ENCODE peak calls at places on chromosomes 11 and 22, in seven cellular contexts. One of them, this sample, is unnamed.
A peak's percentile ranks its signal among the peaks of the same experiment; 100 is the strongest.

GRCh38 chr11:124467376-124468061 is 22.0 kb upstream of the OR8B8 start:
- DNase-seq in body of pancreas: no peak
- DNase-seq in gastrocnemius medialis: no peak
- DNase-seq in transverse colon: no peak
- DNase-seq in HCT116: no peak
- DNase-seq in A549: no peak
- DNase-seq in IMR-90: peak; percentile 2
- DNase-seq in this sample: no peak

GRCh38 chr11:73759520-73760065 is 1.3 kb downstream of the RAB6A start:
- DNase-seq in body of pancreas: no peak
- DNase-seq in gastrocnemius medialis: no peak
- DNase-seq in transverse colon: no peak
- DNase-seq in HCT116: no peak
- DNase-seq in A549: peak; percentile 26
- DNase-seq in IMR-90: peak; percentile 23
- DNase-seq in this sample: no peak

GRCh38 chr11:103091441-103091809 is 535 bp downstream of the DCUN1D5 start:
- DNase-seq in body of pancreas: peak; percentile 24
- DNase-seq in gastrocnemius medialis: peak; percentile 3
- DNase-seq in transverse colon: peak; percentile 35
- DNase-seq in HCT116: no peak
- DNase-seq in A549: peak; percentile 33
- DNase-seq in IMR-90: peak; percentile 41
- DNase-seq in this sample: peak; percentile 2

GRCh38 chr11:73866586-73866996 is 10.1 kb downstream of the COA4 start:
- DNase-seq in body of pancreas: no peak
- DNase-seq in gastrocnemius medialis: peak; percentile 9
- DNase-seq in transverse colon: peak; percentile 21
- DNase-seq in HCT116: peak; percentile 12
- DNase-seq in A549: peak; percentile 65
- DNase-seq in IMR-90: peak; percentile 93
- DNase-seq in this sample: peak; percentile 46

GRCh38 chr22:17734197-17734596 is 40.1 kb downstream of the BID start:
- DNase-seq in body of pancreas: no peak
- DNase-seq in gastrocnemius medialis: no peak
- DNase-seq in transverse colon: no peak
- DNase-seq in HCT116: no peak
- DNase-seq in A549: no peak
- DNase-seq in IMR-90: peak; percentile 87
- DNase-seq in this sample: no peak

GRCh38 chr11:66341502-66342126 is 3.3 kb downstream of the BRMS1 start:
- DNase-seq in body of pancreas: no peak
- DNase-seq in gastrocnemius medialis: no peak
- DNase-seq in transverse colon: no peak
- DNase-seq in HCT116: no peak
- DNase-seq in A549: no peak
- DNase-seq in IMR-90: no peak
- DNase-seq in this sample: no peak

GRCh38 chr11:126348806-126349582 is 6.5 kb upstream of the ST3GAL4 start:
- DNase-seq in body of pancreas: no peak
- DNase-seq in gastrocnemius medialis: no peak
- DNase-seq in transverse colon: no peak
- DNase-seq in HCT116: no peak
- DNase-seq in A549: no peak
- DNase-seq in IMR-90: peak; percentile 36
- DNase-seq in this sample: no peak

GRCh38 chr11:783581-784015 is 6.3 kb downstream of the CEND1 start:
- DNase-seq in body of pancreas: peak; percentile 91
- DNase-seq in gastrocnemius medialis: peak; percentile 90
- DNase-seq in transverse colon: peak; percentile 82
- DNase-seq in HCT116: peak; percentile 78
- DNase-seq in A549: peak; percentile 50
- DNase-seq in IMR-90: peak; percentile 96
- DNase-seq in this sample: no peak

GRCh38 chr22:29302681-29303465 is 3.6 kb upstream of the GAS2L1 start:
- DNase-seq in body of pancreas: peak; percentile 81
- DNase-seq in gastrocnemius medialis: no peak
- DNase-seq in transverse colon: no peak
- DNase-seq in HCT116: no peak
- DNase-seq in A549: no peak
- DNase-seq in IMR-90: no peak
- DNase-seq in this sample: no peak

GRCh38 chr22:19942886-19943664 is 1.5 kb upstream of the TXNRD2 start:
- DNase-seq in body of pancreas: peak; percentile 55
- DNase-seq in gastrocnemius medialis: peak; percentile 45
- DNase-seq in transverse colon: no peak
- DNase-seq in HCT116: no peak
- DNase-seq in A549: peak; percentile 51
- DNase-seq in IMR-90: peak; percentile 94
- DNase-seq in this sample: peak; percentile 44

GRCh38 chr22:50490531-50491308 is 4.1 kb downstream of the MIOX start:
- DNase-seq in body of pancreas: no peak
- DNase-seq in gastrocnemius medialis: no peak
- DNase-seq in transverse colon: no peak
- DNase-seq in HCT116: no peak
- DNase-seq in A549: no peak
- DNase-seq in IMR-90: no peak
- DNase-seq in this sample: no peak

GRCh38 chr11:86183694-86184093 is 60.9 kb upstream of the EED start:
- DNase-seq in body of pancreas: no peak
- DNase-seq in gastrocnemius medialis: no peak
- DNase-seq in transverse colon: no peak
- DNase-seq in HCT116: no peak
- DNase-seq in A549: no peak
- DNase-seq in IMR-90: peak; percentile 76
- DNase-seq in this sample: no peak

GRCh38 chr11:121236115-121237001 is 56.2 kb upstream of the SC5D start:
- DNase-seq in body of pancreas: no peak
- DNase-seq in gastrocnemius medialis: no peak
- DNase-seq in transverse colon: no peak
- DNase-seq in HCT116: no peak
- DNase-seq in A549: no peak
- DNase-seq in IMR-90: no peak
- DNase-seq in this sample: no peak

GRCh38 chr22:47628477-47629272 is 866.2 kb downstream of the TBC1D22A start:
- DNase-seq in body of pancreas: no peak
- DNase-seq in gastrocnemius medialis: no peak
- DNase-seq in transverse colon: no peak
- DNase-seq in HCT116: no peak
- DNase-seq in A549: no peak
- DNase-seq in IMR-90: no peak
- DNase-seq in this sample: no peak

GRCh38 chr11:68650801-68651200 is 33.5 kb upstream of the GAL start:
- DNase-seq in body of pancreas: no peak
- DNase-seq in gastrocnemius medialis: no peak
- DNase-seq in transverse colon: no peak
- DNase-seq in HCT116: no peak
- DNase-seq in A549: no peak
- DNase-seq in IMR-90: no peak
- DNase-seq in this sample: no peak

DNA sequence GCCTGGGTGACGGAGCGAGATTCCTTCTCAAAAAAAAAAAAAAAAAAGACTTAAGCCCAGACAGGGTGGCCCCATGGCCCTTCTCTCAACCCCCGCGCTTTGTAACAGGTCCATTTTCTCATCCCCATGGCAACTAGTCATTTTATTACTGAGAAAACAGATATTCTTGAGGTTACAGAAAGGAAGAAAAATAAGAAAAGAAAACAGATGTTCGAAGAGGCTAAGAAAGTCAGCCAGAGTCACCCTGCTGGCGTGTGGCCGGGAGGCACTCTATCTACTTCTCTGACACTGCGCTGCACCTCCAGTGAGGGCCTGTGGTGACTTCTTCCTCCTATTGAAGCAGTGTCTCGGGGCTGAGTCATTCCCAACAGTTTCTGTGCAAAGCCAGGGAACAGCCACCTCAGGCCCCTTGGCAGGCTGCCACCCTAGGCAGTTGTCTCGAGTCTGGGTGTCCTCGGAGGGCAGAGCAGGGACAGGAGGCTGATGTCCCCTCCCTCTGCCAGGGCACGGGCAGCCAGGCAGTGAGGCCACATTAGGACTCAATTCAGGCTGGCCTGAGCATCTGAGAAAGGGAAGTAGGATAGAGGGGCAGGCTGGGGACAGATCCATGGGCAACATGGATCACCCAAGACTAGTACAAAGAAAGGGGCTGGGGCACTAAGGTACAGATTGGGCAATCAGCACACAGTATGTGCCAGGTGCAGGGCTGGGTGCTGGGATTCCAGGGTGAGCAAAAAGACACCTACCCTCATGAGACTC is 16.4 kb upstream of the SYVN1 start:
- DNase-seq in body of pancreas: peak; percentile 98
- DNase-seq in gastrocnemius medialis: peak; percentile 94
- DNase-seq in transverse colon: peak; percentile 89
- DNase-seq in HCT116: peak; percentile 90
- DNase-seq in A549: peak; percentile 89
- DNase-seq in IMR-90: peak; percentile 86
- DNase-seq in this sample: peak; percentile 87
- TF ChIP-seq POLR2A in body of pancreas: peak; percentile 44
- TF ChIP-seq POLR2A in gastrocnemius medialis: no peak
- TF ChIP-seq POLR2A in transverse colon: peak; percentile 13
- TF ChIP-seq POLR2A in HCT116: peak; percentile 33
- TF ChIP-seq POLR2A in A549: peak; percentile 14
- TF ChIP-seq POLR2A in IMR-90: no peak
- TF ChIP-seq POLR2A in this sample: peak; percentile 28

DNA sequence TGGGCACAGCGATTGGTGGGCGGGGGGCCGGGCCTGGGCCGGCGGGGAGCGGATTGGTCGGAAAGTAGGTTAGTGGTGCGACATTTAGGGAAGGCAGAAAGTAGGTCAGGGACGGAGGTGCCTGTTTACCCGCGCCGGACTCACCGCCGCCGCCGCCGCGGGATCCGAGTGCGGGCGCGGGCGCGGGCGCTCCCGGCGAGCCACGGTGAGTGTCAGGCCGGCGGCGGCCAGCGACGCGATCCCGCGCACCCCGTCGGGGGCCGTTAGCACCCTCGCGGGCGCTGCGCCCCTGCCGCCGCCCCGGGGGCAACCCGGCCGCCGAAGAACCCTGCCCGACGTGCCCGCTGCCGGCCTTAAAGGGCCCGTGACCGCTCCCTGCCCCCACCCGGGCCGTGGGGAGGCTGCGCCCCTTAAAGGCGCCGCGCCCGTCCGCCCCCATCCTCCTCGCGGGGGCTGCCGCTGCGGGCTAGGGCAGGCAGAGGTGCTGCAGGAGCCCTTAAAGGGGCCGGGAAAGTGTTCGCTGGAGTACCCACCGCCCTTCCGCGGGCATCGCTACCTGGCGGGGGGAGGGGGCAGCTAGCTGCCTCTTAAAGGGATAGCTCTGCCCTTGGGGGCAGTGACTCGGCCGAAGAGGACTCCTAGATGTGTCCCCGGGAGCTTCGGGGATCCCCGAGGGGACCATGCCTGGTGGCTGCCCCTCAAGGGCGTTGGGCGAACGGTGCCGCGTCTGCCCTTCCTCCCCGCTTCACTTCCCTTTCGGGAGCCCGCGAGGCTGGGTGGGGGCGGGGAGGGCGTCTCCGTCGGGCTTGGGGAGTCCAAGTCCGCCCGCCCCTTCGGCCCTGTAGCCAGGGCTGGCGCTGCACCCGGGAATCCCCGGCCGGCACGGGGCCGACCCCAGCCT is at the start of gene BMAL1:
- DNase-seq in body of pancreas: peak; percentile 48
- DNase-seq in gastrocnemius medialis: peak; percentile 22
- DNase-seq in transverse colon: peak; percentile 69
- DNase-seq in HCT116: no peak
- DNase-seq in A549: no peak
- DNase-seq in IMR-90: no peak
- DNase-seq in this sample: peak; percentile 43
- TF ChIP-seq POLR2A in body of pancreas: no peak
- TF ChIP-seq POLR2A in gastrocnemius medialis: peak; percentile 93
- TF ChIP-seq POLR2A in transverse colon: no peak
- TF ChIP-seq POLR2A in HCT116: no peak
- TF ChIP-seq POLR2A in A549: peak; percentile 17
- TF ChIP-seq POLR2A in IMR-90: peak; percentile 51
- TF ChIP-seq POLR2A in this sample: peak; percentile 45

GRCh38 chr11:6319879-6320410 is 356 bp downstream of the CAVIN3 start:
- DNase-seq in body of pancreas: peak; percentile 89
- DNase-seq in gastrocnemius medialis: peak; percentile 85
- DNase-seq in transverse colon: peak; percentile 81
- DNase-seq in HCT116: peak; percentile 76
- DNase-seq in A549: peak; percentile 82
- DNase-seq in IMR-90: peak; percentile 91
- DNase-seq in this sample: no peak
- TF ChIP-seq POLR2A in body of pancreas: peak; percentile 67
- TF ChIP-seq POLR2A in gastrocnemius medialis: peak; percentile 5
- TF ChIP-seq POLR2A in transverse colon: no peak
- TF ChIP-seq POLR2A in HCT116: peak; percentile 71
- TF ChIP-seq POLR2A in A549: no peak
- TF ChIP-seq POLR2A in IMR-90: no peak
- TF ChIP-seq POLR2A in this sample: no peak

GRCh38 chr22:21628386-21629261 is 1.2 kb downstream of the YDJC start:
- DNase-seq in body of pancreas: no peak
- DNase-seq in gastrocnemius medialis: no peak
- DNase-seq in transverse colon: no peak
- DNase-seq in HCT116: no peak
- DNase-seq in A549: no peak
- DNase-seq in IMR-90: no peak
- DNase-seq in this sample: no peak

GRCh38 chr22:21626073-21626734 is 3.6 kb downstream of the YDJC start:
- DNase-seq in body of pancreas: no peak
- DNase-seq in gastrocnemius medialis: no peak
- DNase-seq in transverse colon: no peak
- DNase-seq in HCT116: no peak
- DNase-seq in A549: no peak
- DNase-seq in IMR-90: no peak
- DNase-seq in this sample: no peak

GRCh38 chr22:21624880-21625791 is 4.7 kb downstream of the YDJC start:
- DNase-seq in body of pancreas: no peak
- DNase-seq in gastrocnemius medialis: no peak
- DNase-seq in transverse colon: no peak
- DNase-seq in HCT116: no peak
- DNase-seq in A549: no peak
- DNase-seq in IMR-90: no peak
- DNase-seq in this sample: no peak

GRCh38 chr22:21624120-21624879 is 5.5 kb downstream of the YDJC start:
- DNase-seq in body of pancreas: no peak
- DNase-seq in gastrocnemius medialis: no peak
- DNase-seq in transverse colon: peak; percentile 23
- DNase-seq in HCT116: no peak
- DNase-seq in A549: peak; percentile 31
- DNase-seq in IMR-90: peak; percentile 23
- DNase-seq in this sample: no peak

GRCh38 chr22:21626735-21627469 is 2.9 kb downstream of the YDJC start:
- DNase-seq in body of pancreas: no peak
- DNase-seq in gastrocnemius medialis: no peak
- DNase-seq in transverse colon: no peak
- DNase-seq in HCT116: no peak
- DNase-seq in A549: no peak
- DNase-seq in IMR-90: no peak
- DNase-seq in this sample: no peak
- TF ChIP-seq POLR2A in body of pancreas: no peak
- TF ChIP-seq POLR2A in gastrocnemius medialis: no peak
- TF ChIP-seq POLR2A in transverse colon: no peak
- TF ChIP-seq POLR2A in HCT116: peak; percentile 58
- TF ChIP-seq POLR2A in A549: no peak
- TF ChIP-seq POLR2A in IMR-90: no peak
- TF ChIP-seq POLR2A in this sample: no peak

This sample was measured in H54.